ENCODE peak calls at places on chromosome 19, in eight cellular contexts. S, D, B, L, R, C, O and Z are unnamed samples.

GRCh38 chr19:51733742-51734522 is 10.1 kb upstream of the HAS1 start:
- DNase-seq in D (no peak), R (no peak), O (no peak), C (no peak), B (no peak), L (no peak), S (no peak), Z (no peak)

GRCh38 chr19:23957660-23958281 is 43.1 kb downstream of the ZNF726 start:
- DNase-seq in C (no peak), D (no peak), B (no peak), R (no peak), L (no peak), O (no peak), S (no peak), Z (no peak)

GRCh38 chr19:4140237-4140711 is 13.2 kb upstream of the CREB3L3 start:
- DNase-seq in O (peak), R (no peak), L (no peak), C (no peak), B (peak), D (no peak), S (peak), Z (peak)

GRCh38 chr19:1237754-1238372 is at the start of gene CBARP:
- DNase-seq in R (no peak), C (no peak), L (no peak), B (no peak), D (no peak), O (peak), S (peak), Z (peak)

GRCh38 chr19:34034318-34034846 is 137.9 kb upstream of the LSM14A start:
- DNase-seq in B (no peak), R (no peak), L (no peak), D (no peak), C (no peak), S (no peak), O (no peak), Z (no peak)

GRCh38 chr19:940591-941291 is 14.9 kb downstream of the ARID3A start:
- DNase-seq in O (peak), C (peak), S (no peak), R (peak), L (peak), D (peak), B (no peak), Z (no peak)

GRCh38 chr19:7366701-7367420 is 18.1 kb downstream of the ARHGEF18 start:
- DNase-seq in L (no peak), S (no peak), D (no peak), O (no peak), R (no peak), C (no peak), B (no peak), Z (no peak)

GRCh38 chr19:12603714-12604113 is 6.9 kb downstream of the ZNF490 start:
- DNase-seq in D (no peak), O (peak), C (no peak), R (no peak), B (no peak), S (no peak), L (no peak), Z (no peak)

GRCh38 chr19:58555920-58556632 is 1.2 kb upstream of the CHMP2A start:
- DNase-seq in R (no peak), S (no peak), D (peak), C (no peak), L (peak), B (no peak), O (no peak), Z (no peak)

GRCh38 chr19:46192990-46193650 is 36.4 kb upstream of the IGFL1 start:
- DNase-seq in O (peak), L (no peak), D (peak), C (no peak), R (no peak), B (no peak), S (no peak), Z (no peak)

GRCh38 chr19:44643605-44644390 is at the start of gene PVR:
- DNase-seq in D (peak), S (peak), R (no peak), O (peak), B (peak), L (peak), C (peak), Z (peak)

GRCh38 chr19:8355631-8356402 is 8.1 kb upstream of the ANGPTL4 start:
- DNase-seq in D (peak), C (no peak), S (no peak), B (no peak), O (peak), L (no peak), R (no peak), Z (no peak)

GRCh38 chr19:1365306-1365963 is 18.3 kb upstream of the NDUFS7 start:
- DNase-seq in C (no peak), D (no peak), O (no peak), R (no peak), S (no peak), L (no peak), B (no peak), Z (no peak)

GRCh38 chr19:40217921-40218890 is at the start of gene TTC9B:
- DNase-seq in D (no peak), C (peak), R (peak), L (no peak), B (peak), S (peak), O (no peak), Z (peak)

GRCh38 chr19:32186542-32187330 is 158.7 kb upstream of the ZNF507 start:
- DNase-seq in D (peak), B (no peak), S (no peak), O (peak), L (no peak), C (no peak), R (no peak), Z (no peak)

GRCh38 chr19:12938536-12939291 is at the start of gene CALR:
- DNase-seq in R (no peak), O (peak), C (no peak), L (no peak), S (no peak), D (no peak), B (no peak), Z (no peak)

GRCh38 chr19:33698576-33699435 is 77.1 kb downstream of the CHST8 start:
- DNase-seq in D (no peak), S (no peak), L (no peak), B (no peak), R (no peak), O (no peak), C (no peak), Z (no peak)

GRCh38 chr19:41377977-41378707 is 1.8 kb downstream of the TMEM91 start:
- DNase-seq in L (no peak), R (no peak), D (no peak), O (no peak), B (peak), C (peak), S (peak), Z (peak)
- TF ChIP-seq CTCF in L (no peak), R (peak), D (no peak), O (no peak), B (peak), C (no peak), S (peak), Z (peak)

DNA sequence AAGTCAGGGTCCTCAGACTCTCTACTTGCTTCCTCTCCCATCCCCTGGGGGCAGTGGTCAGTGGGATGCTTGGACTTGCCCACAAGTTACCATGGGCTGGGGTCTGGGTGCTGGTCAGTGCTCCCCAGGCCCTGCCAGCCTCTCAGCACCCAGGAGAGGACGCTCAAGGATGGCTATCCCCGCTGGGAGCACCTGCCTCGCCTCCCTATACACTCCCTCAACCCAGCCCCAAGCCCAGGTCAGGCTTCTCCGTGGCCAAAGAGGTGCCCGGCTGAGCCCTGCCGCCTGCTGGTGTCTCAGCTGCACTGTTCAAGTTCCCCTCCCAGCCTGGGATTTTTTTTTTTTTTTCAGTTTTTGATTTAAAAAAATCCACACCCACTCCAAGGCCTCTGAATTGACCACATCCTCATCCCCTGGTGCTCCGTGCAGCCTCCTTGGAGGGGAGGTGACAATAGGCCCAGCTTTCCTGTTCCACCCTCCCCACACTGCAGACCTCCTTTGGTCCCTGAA is 10.8 kb downstream of the F2RL3 start:
- DNase-seq in C (no peak), D (no peak), B (peak), L (no peak), S (peak), R (no peak), O (peak), Z (peak)
- TF ChIP-seq CTCF in C (peak), D (peak), B (peak), L (no peak), S (peak), R (no peak), O (peak), Z (peak)

GRCh38 chr19:42023943-42024260 is 29.9 kb upstream of the ATP1A3 start:
- DNase-seq in R (no peak), C (no peak), S (no peak), O (no peak), B (no peak), D (no peak), L (no peak), Z (no peak)
- TF ChIP-seq CTCF in R (no peak), C (no peak), S (no peak), O (no peak), B (no peak), D (no peak), L (no peak), Z (peak)

DNA sequence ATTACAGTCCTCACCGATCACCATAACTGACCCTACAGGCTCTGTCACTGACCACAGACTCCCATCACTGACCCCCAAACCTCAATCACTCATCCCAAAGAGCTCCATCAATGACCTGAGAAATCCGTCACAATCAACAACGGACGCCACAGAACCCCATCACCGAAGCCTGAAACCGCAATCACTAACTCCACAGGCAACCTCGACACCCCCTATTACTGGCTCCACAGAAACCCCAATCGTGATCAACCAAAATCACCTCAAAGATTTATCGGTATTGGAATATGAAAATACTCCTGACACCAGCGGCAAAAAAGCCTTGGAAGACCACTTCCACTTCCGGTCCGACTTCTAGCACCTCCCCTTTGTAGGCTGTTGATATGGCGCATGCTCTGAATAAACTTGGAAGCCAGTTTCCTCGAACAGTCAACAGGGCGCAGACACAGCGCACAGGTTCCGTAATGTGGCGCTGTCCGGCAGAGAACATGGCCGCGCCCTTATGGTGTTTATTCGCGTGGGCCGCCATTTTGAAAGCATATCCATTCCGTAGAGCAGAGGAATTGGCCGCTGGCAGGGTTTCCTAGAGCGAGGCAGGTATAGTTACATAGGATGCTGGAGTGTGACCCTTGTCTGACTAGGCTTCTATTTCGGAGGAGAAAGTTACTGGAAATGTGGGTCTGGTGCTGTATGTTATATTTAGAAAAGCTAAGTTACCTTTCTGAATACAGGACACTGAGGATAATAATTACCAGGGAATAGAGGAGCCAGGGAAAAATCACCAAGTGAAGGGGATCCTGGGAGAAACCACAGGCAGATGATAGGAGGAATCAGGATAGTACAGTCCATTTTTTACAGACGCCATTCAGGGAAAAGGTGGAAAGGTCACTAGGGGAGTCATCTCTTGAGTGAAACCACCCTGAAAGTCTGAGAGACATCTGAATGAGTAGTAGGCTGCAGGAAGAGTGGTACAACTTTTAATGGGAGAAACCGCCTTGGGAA is at the start of gene ZNF585A:
- DNase-seq in C (peak), O (peak), B (peak), S (peak), R (peak), L (peak), D (peak), Z (peak)
- TF ChIP-seq CTCF in C (no peak), O (peak), B (peak), S (peak), R (no peak), L (no peak), D (no peak), Z (no peak)

DNA sequence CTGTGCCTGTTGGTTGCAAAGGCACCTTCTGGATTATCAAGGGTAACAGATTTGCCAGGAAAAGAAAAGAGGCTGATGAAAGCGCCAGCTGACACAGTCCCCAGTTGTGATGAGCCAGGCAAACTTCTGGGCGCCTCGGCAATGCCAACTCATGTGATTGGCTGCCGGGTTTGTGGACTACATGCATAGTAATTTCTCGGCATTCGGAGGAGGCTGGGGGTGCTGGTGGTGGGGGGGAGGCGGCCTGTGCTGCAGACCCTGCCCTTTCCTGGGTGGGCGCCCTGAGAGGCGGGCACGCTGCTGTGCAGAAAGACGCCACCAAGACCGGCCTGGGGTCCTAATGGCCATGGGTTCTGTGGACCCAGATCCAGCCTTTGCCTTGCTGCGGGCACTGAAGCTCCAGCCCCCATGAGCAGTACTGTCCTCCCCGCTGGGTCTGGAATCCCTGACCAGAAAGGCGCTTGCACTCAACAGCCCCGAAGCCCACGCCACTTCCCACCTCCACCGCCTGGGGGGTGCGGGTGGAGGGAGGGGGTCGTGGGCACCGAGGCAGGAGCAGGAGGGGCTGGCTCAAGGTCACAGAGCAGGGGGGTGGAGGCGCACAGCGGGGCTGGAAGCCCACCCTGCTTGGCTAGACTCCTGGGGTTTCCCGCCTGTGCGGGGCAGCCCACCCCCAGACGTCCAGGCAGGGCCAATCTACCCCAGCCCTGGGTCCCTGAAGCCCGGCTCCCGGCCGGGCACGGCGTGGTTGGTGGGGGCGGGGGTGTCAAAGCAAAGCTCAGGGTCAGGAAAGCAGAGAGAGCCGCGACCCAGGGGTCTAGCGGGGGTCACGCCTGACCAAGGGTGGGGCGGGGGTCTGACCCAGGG is 1.0 kb downstream of the DIRAS1 start:
- DNase-seq in L (no peak), O (no peak), B (peak), S (no peak), C (no peak), D (no peak), R (no peak), Z (no peak)
- TF ChIP-seq CTCF in L (no peak), O (no peak), B (no peak), S (no peak), C (no peak), D (no peak), R (no peak), Z (no peak)

GRCh38 chr19:18771328-18772242 is 19.5 kb downstream of the COMP start:
- DNase-seq in L (no peak), O (no peak), B (no peak), R (no peak), C (no peak), S (peak), D (no peak), Z (no peak)
- TF ChIP-seq CTCF in L (no peak), O (no peak), B (peak), R (no peak), C (no peak), S (peak), D (no peak), Z (no peak)

GRCh38 chr19:30082611-30083010 is 140.6 kb downstream of the URI1 start:
- DNase-seq in L (no peak), B (no peak), C (peak), S (no peak), R (no peak), D (no peak), O (no peak), Z (no peak)
- TF ChIP-seq CTCF in L (no peak), B (no peak), C (no peak), S (no peak), R (no peak), D (no peak), O (no peak), Z (no peak)

DNA sequence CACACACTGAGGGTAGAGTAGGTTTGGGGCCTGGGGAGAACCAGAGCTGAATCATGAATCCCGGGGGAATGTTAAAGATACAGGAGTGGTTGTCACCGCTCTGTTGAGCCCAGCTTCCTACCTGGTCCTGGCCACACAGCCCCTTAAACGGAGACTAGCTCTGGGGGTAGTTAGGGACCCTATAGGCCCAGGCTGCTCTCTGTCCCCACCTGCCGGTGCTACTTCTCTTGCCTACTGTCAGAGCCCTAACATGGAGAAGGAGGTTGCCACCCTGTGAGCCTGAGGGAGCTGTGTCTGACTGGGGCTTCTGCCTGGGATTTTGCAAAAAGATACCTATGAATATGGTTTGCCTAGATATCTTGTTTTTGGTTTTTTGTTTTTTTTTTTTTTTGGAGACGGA is 36.6 kb upstream of the ZNF429 start:
- DNase-seq in C (no peak), S (peak), O (no peak), B (no peak), D (peak), L (no peak), R (no peak), Z (no peak)
- TF ChIP-seq CTCF in C (no peak), S (no peak), O (no peak), B (no peak), D (no peak), L (no peak), R (no peak), Z (no peak)

DNA sequence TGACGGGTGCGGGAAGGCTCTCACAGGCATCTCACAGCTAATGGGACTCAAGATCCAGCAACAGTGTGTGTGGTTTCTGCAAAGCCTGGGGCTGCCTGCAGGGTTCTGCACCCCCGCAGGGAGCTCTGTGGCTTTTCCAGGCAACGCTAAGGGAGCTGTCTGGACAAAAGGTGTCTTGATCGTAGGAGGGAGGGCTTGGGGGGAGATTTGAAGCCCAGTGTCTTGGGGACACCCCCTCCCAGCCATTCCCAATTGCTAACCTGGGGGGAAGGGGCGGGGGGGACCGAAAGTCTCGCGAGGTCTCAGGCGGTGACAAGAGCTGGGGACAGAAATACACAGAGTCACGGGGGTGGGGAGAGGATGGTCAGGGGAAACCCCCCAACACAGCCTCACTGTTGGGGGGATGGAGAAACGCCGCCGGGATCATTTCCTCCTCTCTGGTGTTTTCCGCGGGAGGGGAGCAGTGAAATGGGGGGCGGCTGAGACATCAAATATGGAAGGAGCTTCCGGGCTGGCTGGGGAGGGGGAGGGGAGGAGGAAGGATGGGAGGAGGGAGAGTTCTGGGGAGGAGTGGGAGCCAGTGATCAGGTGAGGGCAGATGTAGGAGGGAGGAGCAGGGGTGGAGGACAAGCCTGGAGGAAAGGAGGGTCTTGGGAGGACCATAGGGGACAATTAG is 13.3 kb downstream of the KCNC3 start:
- DNase-seq in R (no peak), C (peak), B (no peak), S (peak), L (no peak), D (no peak), O (no peak), Z (no peak)
- TF ChIP-seq CTCF in R (no peak), C (no peak), B (peak), S (no peak), L (no peak), D (no peak), O (no peak), Z (no peak)

GRCh38 chr19:14361824-14362223 is 19.4 kb upstream of the ADGRE5 start:
- DNase-seq in S (peak), L (no peak), R (no peak), O (peak), D (no peak), C (no peak), B (no peak), Z (no peak)
- TF ChIP-seq CTCF in S (peak), L (no peak), R (peak), O (peak), D (no peak), C (no peak), B (no peak), Z (no peak)